ENCODE peak calls at places on chromosomes 4 and X, in six cellular contexts. K is pancreas; D is GM20000; I is astrocyte of the hippocampus; O is central memory CD4-positive, alpha-beta T cell; N is EH. Q is an unnamed sample.

GRCh38 chr4:123017636-123018390 is 95.4 kb upstream of the NUDT6 start:
- DNase-seq in K (no peak), D (no peak), I (peak), O (no peak), N (peak), Q (no peak)

GRCh38 chrX:154529206-154529612 is 13.2 kb upstream of the FAM3A start:
- DNase-seq in K (no peak), D (no peak), I (no peak), O (no peak), N (peak), Q (no peak)

GRCh38 chr4:82431026-82431745 is 796 bp downstream of the ENOPH1 start:
- DNase-seq in K (peak), D (peak), I (peak), O (peak), N (peak), Q (no peak)

GRCh38 chrX:77298296-77298695 is 148.9 kb upstream of the FGF16 start:
- DNase-seq in K (no peak), D (no peak), I (no peak), O (no peak), N (no peak), Q (no peak)

GRCh38 chr4:183757105-183757504 is 98.0 kb downstream of the TRAPPC11 start:
- DNase-seq in K (no peak), D (no peak), I (peak), O (no peak), N (no peak), Q (no peak)

GRCh38 chr4:111027526-111027925 is 404.6 kb upstream of the PITX2 start:
- DNase-seq in K (no peak), D (no peak), I (peak), O (no peak), N (peak), Q (no peak)

GRCh38 chr4:74344031-74344430 is 20.9 kb upstream of the EREG start:
- DNase-seq in K (no peak), D (no peak), I (no peak), O (no peak), N (no peak), Q (no peak)

GRCh38 chrX:54921427-54922021 is 900 bp downstream of the TRO start:
- DNase-seq in K (no peak), D (peak), I (peak), O (peak), N (peak), Q (peak)

GRCh38 chr4:24321151-24321550 is 263.2 kb downstream of the DHX15 start:
- DNase-seq in K (no peak), D (no peak), I (peak), O (no peak), N (peak), Q (no peak)

GRCh38 chr4:111228396-111228795 is 605.5 kb upstream of the PITX2 start:
- DNase-seq in K (no peak), D (no peak), I (peak), O (no peak), N (peak), Q (no peak)

GRCh38 chr4:112523008-112523440 is 7.0 kb upstream of the NEUROG2 start:
- DNase-seq in K (peak), D (peak), I (peak), O (peak), N (no peak), Q (no peak)

GRCh38 chr4:177308125-177308524 is 1.5 kb upstream of the NEIL3 start:
- DNase-seq in K (no peak), D (no peak), I (peak), O (no peak), N (peak), Q (no peak)

GRCh38 chr4:152586668-152587067 is 50.8 kb upstream of the FBXW7 start:
- DNase-seq in K (no peak), D (no peak), I (no peak), O (no peak), N (no peak), Q (no peak)

GRCh38 chrX:18490816-18491215 is 65.4 kb downstream of the CDKL5 start:
- DNase-seq in K (no peak), D (no peak), I (no peak), O (no peak), N (peak), Q (no peak)

GRCh38 chrX:13764765-13765164 is 30.2 kb downstream of the OFD1 start:
- DNase-seq in K (no peak), D (no peak), I (peak), O (no peak), N (peak), Q (no peak)

GRCh38 chr4:70632028-70632427 is 3.5 kb downstream of the ENAM start:
- DNase-seq in K (no peak), D (no peak), I (peak), O (no peak), N (peak), Q (no peak)

GRCh38 chr4:123018391-123018755 is 96.0 kb upstream of the NUDT6 start:
- DNase-seq in K (no peak), D (no peak), I (no peak), O (no peak), N (peak), Q (no peak)

GRCh38 chrX:136752796-136753195 is 27.9 kb downstream of the ARHGEF6 start:
- DNase-seq in K (no peak), D (no peak), I (no peak), O (no peak), N (peak), Q (no peak)

GRCh38 chrX:125205918-125206665 is 113.6 kb upstream of the TEX13C start:
- DNase-seq in K (peak), D (no peak), I (peak), O (no peak), N (no peak), Q (no peak)

GRCh38 chr4:8205241-8205707 is 6.2 kb downstream of the SH3TC1 start:
- DNase-seq in K (no peak), D (no peak), I (peak), O (no peak), N (no peak), Q (no peak)

GRCh38 chrX:21963736-21964135 is 23.2 kb downstream of the SMS start:
- DNase-seq in K (no peak), D (no peak), I (no peak), O (no peak), N (peak), Q (no peak)

GRCh38 chr4:24476209-24476781 is 108.1 kb downstream of the DHX15 start:
- DNase-seq in K (no peak), D (peak), I (peak), O (no peak), N (peak), Q (no peak)

GRCh38 chr4:985123-985830 is 1.6 kb upstream of the IDUA start:
- DNase-seq in K (peak), D (peak), I (peak), O (peak), N (peak), Q (no peak)

GRCh38 chrX:115525486-115525885 is 35.5 kb upstream of the PLS3 start:
- DNase-seq in K (no peak), D (no peak), I (no peak), O (no peak), N (no peak), Q (no peak)

GRCh38 chr4:101307901-101308300 is 39.4 kb downstream of the PPP3CA start:
- DNase-seq in K (no peak), D (no peak), I (no peak), O (no peak), N (no peak), Q (no peak)

GRCh38 chrX:105564536-105564935 is 257.8 kb upstream of the NRK start:
- DNase-seq in K (no peak), D (no peak), I (peak), O (no peak), N (peak), Q (no peak)

GRCh38 chrX:2261838-2262678 is 238.7 kb downstream of the DHRSX start:
- DNase-seq in K (no peak), D (no peak), I (peak), O (no peak), N (no peak), Q (no peak)

GRCh38 chr4:89301003-89301402 is 6.6 kb downstream of the GPRIN3 start:
- DNase-seq in K (no peak), D (no peak), I (no peak), O (no peak), N (no peak), Q (no peak)